ENCODE peak calls at places on chromosomes 3 and 15, in seven cellular contexts. O is CD4-positive, alpha-beta memory T cell; G is SJSA1; B is aorta; K is small intestine; H is trophoblast cell; R is CD4-positive, CD25-positive, alpha-beta regulatory T cell. D is an unnamed sample. For H3K9me3, the result is how much of the 10 kb centered on the place peaks cover.

GRCh38 chr3:180433172-180433571 is 168.8 kb upstream of the TTC14 start:
- DNase-seq in O (no peak), G (peak), B (no peak), K (no peak), H (no peak), R (no peak), D (no peak)

GRCh38 chr15:59166601-59167265 is 39.9 kb upstream of the LDHAL6B start:
- DNase-seq in O (no peak), G (no peak), B (no peak), K (no peak), H (peak), R (no peak), D (no peak)

GRCh38 chr15:58518626-58519025 is 86.8 kb downstream of the LIPC start:
- DNase-seq in O (no peak), G (no peak), B (no peak), K (no peak), H (peak), R (no peak), D (no peak)

GRCh38 chr3:10268930-10269329 is 20.7 kb downstream of the TATDN2 start:
- DNase-seq in O (no peak), G (no peak), B (peak), K (no peak), H (no peak), R (no peak), D (no peak)

GRCh38 chr15:83206387-83206970 is 1.1 kb downstream of the HDGFL3 start:
- DNase-seq in O (no peak), G (no peak), B (no peak), K (no peak), H (no peak), R (no peak), D (no peak)

GRCh38 chr3:49671291-49672288 is 2.6 kb upstream of the APEH start:
- DNase-seq in O (peak), G (peak), B (peak), K (peak), H (peak), R (peak), D (peak)

GRCh38 chr15:90845201-90845949 is 23.0 kb upstream of the FURIN start:
- DNase-seq in O (no peak), G (peak), B (no peak), K (no peak), H (peak), R (no peak), D (no peak)

GRCh38 chr15:39684215-39684614 is 98.4 kb downstream of the FSIP1 start:
- DNase-seq in O (no peak), G (no peak), B (no peak), K (no peak), H (no peak), R (no peak), D (no peak)

GRCh38 chr3:143963946-143964345 is 7.7 kb upstream of the DIPK2A start:
- DNase-seq in O (no peak), G (no peak), B (no peak), K (no peak), H (no peak), R (no peak), D (no peak)

DNA sequence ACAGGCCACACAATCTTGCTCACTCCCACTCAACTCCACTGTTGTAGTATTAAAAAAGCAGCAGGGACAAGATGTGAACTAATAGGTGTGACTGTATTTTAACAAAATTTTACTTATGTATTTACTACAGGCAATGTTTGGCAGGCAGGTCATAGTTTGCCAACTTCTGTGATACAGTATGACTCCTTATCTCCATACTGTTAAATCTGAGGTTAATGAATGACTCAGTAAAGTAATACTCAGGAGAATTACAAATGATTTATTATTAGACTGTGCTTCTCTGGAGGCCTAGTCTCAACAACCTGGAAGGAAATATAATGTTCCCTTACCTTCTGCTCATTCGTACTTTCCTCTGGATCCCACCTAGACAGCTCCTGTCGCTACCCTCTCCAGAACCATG is 258.6 kb upstream of the KCNMB2 start:
- DNase-seq in O (no peak), G (no peak), B (no peak), K (peak), H (no peak), R (no peak), D (no peak)
- H3K9me3 ChIP-seq in O (under half), G (under half), B (under half), K (under half), H (under half), R (under half), D (under half)

GRCh38 chr15:27433604-27434003 is 462.6 kb downstream of the GABRG3 start:
- DNase-seq in O (no peak), G (no peak), B (no peak), K (no peak), H (no peak), R (no peak), D (no peak)
- H3K9me3 ChIP-seq in O (under half), G (under half), B (under half), K (under half), H (under half), R (under half), D (under half)

GRCh38 chr15:77039217-77039533 is 31.7 kb downstream of the TSPAN3 start:
- DNase-seq in O (no peak), G (no peak), B (no peak), K (no peak), H (no peak), R (no peak), D (no peak)
- H3K9me3 ChIP-seq in O (under half), G (under half), B (under half), K (under half), H (under half), R (under half), D (under half)

DNA sequence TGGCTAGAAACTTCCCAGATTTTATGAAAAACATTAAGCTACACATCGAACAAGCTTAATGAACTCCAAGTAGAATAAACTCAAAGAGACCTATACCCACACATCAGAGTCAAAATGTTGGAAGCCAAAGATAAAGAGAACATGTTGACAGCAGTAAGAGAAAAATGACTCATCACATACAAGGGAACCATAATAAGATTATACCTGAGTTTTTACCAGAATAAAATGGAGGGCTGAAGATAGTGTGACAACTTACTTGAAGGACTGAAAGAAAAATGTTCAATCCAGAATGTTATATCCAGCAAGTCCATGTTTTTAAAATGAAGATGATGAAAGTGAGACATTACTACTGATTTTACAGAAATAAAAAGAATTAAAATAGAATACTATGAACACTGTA is 22.8 kb downstream of the MYL3 start:
- DNase-seq in O (no peak), G (no peak), B (no peak), K (no peak), H (no peak), R (no peak), D (no peak)
- H3K9me3 ChIP-seq in O (under half), G (under half), B (under half), K (under half), H (under half), R (under half), D (under half)

GRCh38 chr15:76267077-76267476 is 44.2 kb downstream of the ETFA start:
- DNase-seq in O (no peak), G (no peak), B (no peak), K (no peak), H (peak), R (no peak), D (no peak)

GRCh38 chr15:76274226-76274625 is 37.0 kb downstream of the ETFA start:
- DNase-seq in O (no peak), G (no peak), B (no peak), K (no peak), H (no peak), R (no peak), D (no peak)

GRCh38 chr15:76274821-76275220 is 36.4 kb downstream of the ETFA start:
- DNase-seq in O (no peak), G (no peak), B (no peak), K (no peak), H (no peak), R (no peak), D (no peak)

GRCh38 chr15:76270876-76271275 is 40.4 kb downstream of the ETFA start:
- DNase-seq in O (no peak), G (no peak), B (no peak), K (no peak), H (peak), R (no peak), D (no peak)
- H3K9me3 ChIP-seq in O (under half), G (under half), B (under half), K (under half), H (under half), R (under half), D (under half)

D was measured in T-helper 17 cell.